ENCODE peak calls at places on chromosomes 4 and X, in six cellular contexts. R is stimulated activated CD4-positive, alpha-beta T cell treated with anti-CD3 and anti-CD28 coated beads, Interleukin-12 subunit alpha, Interleukin-12 subunit beta, amount 100 ng/mL, for 4 hours; D is psoas muscle; X is DMS 273 treated with DMSO at 0.1 percent for 48 hours; N is neuronal stem cell; U is GM12865. W is an unnamed sample.

GRCh38 chr4:13704020-13704419 is 76.5 kb upstream of the BOD1L1 start:
- DNase-seq in R (no peak), N (no peak), X (no peak), U (no peak), D (no peak), W (no peak)

GRCh38 chr4:156021298-156021697 is 67.6 kb upstream of the CTSO start:
- DNase-seq in D (no peak), R (no peak), U (no peak), X (no peak), N (no peak), W (no peak)

GRCh38 chr4:47469951-47470350 is 6.4 kb upstream of the COMMD8 start:
- DNase-seq in U (no peak), N (no peak), D (no peak), X (no peak), R (no peak), W (no peak)

GRCh38 chrX:12564221-12564620 is 227.0 kb upstream of the PRPS2 start:
- DNase-seq in U (no peak), N (no peak), R (no peak), D (no peak), X (no peak), W (no peak)

GRCh38 chr4:141074098-141074878 is 59.0 kb downstream of the RNF150 start:
- DNase-seq in R (no peak), U (peak), X (no peak), N (no peak), D (no peak), W (no peak)

GRCh38 chrX:68299923-68300322 is 133.4 kb downstream of the OPHN1 start:
- DNase-seq in N (no peak), X (no peak), D (no peak), R (no peak), U (no peak), W (no peak)

GRCh38 chr4:7880681-7881080 is 59.0 kb downstream of the AFAP1 start:
- DNase-seq in U (no peak), N (no peak), R (no peak), X (no peak), D (no peak), W (no peak)

GRCh38 chr4:39785031-39785430 is 87.1 kb downstream of the UBE2K start:
- DNase-seq in X (no peak), R (no peak), N (no peak), D (no peak), U (no peak), W (no peak)

GRCh38 chrX:69424161-69424560 is 80.0 kb upstream of the NALF2 start:
- DNase-seq in R (no peak), X (no peak), N (no peak), U (no peak), D (no peak), W (no peak)

GRCh38 chr4:5370286-5370685 is 319.0 kb downstream of the STK32B start:
- DNase-seq in U (no peak), D (no peak), X (no peak), R (no peak), N (no peak), W (no peak)

GRCh38 chr4:95183656-95184408 is 364.9 kb downstream of the UNC5C start:
- DNase-seq in D (no peak), N (no peak), R (no peak), U (no peak), X (no peak), W (no peak)

GRCh38 chrX:110436497-110436896 is 77.8 kb downstream of the RTL9 start:
- DNase-seq in D (no peak), N (no peak), X (no peak), U (no peak), R (no peak), W (no peak)